ENCODE peak calls at places on chromosomes 6 and 20, in ten cellular contexts. T is coronary artery; Y is IMR-90; P is lower leg skin; K is HepG2; M is mammary epithelial cell; Q is iPS DF 6.9; U is H7; L is CD8-positive, alpha-beta memory T cell; Z is thoracic aorta. X is an unnamed sample.

GRCh38 chr6:167550936-167551633 is 226.2 kb downstream of the TTLL2 start:
- DNase-seq in T (peak), Y (no peak), P (peak), K (no peak), M (no peak), Q (no peak), U (peak), L (no peak), Z (peak), X (no peak)

GRCh38 chr20:56160956-56161355 is 87.6 kb upstream of the MC3R start:
- DNase-seq in T (no peak), Y (no peak), P (no peak), K (no peak), M (no peak), Q (no peak), U (no peak), L (no peak), Z (no peak), X (no peak)

GRCh38 chr6:36126553-36127458 is 3.5 kb upstream of the MAPK13 start:
- DNase-seq in T (no peak), Y (peak), P (no peak), K (peak), M (peak), Q (no peak), U (peak), L (no peak), Z (no peak), X (no peak)

GRCh38 chr6:135183532-135184440 is 2.7 kb downstream of the MYB start:
- DNase-seq in T (no peak), Y (peak), P (no peak), K (peak), M (peak), Q (peak), U (peak), L (peak), Z (no peak), X (peak)

GRCh38 chr6:7129360-7129759 is 21.6 kb downstream of the RREB1 start:
- DNase-seq in T (no peak), Y (no peak), P (no peak), K (no peak), M (no peak), Q (no peak), U (no peak), L (no peak), Z (no peak), X (no peak)

GRCh38 chr6:91299544-91300491 is 712.9 kb upstream of the MAP3K7 start:
- DNase-seq in T (no peak), Y (peak), P (no peak), K (no peak), M (no peak), Q (peak), U (peak), L (no peak), Z (no peak), X (no peak)

GRCh38 chr20:11776687-11777086 is 141.0 kb upstream of the BTBD3 start:
- DNase-seq in T (no peak), Y (peak), P (no peak), K (no peak), M (no peak), Q (no peak), U (no peak), L (no peak), Z (no peak), X (no peak)

GRCh38 chr6:154653853-154654252 is 79.4 kb upstream of the SCAF8 start:
- DNase-seq in T (no peak), Y (peak), P (peak), K (no peak), M (peak), Q (no peak), U (no peak), L (no peak), Z (peak), X (no peak)

GRCh38 chr6:35736293-35736894 is 438 bp upstream of the ARMC12 start:
- DNase-seq in T (peak), Y (peak), P (no peak), K (peak), M (peak), Q (no peak), U (peak), L (peak), Z (no peak), X (no peak)

GRCh38 chr6:12593720-12594540 is 122.6 kb upstream of the PHACTR1 start:
- DNase-seq in T (no peak), Y (no peak), P (no peak), K (peak), M (no peak), Q (no peak), U (no peak), L (no peak), Z (no peak), X (no peak)

GRCh38 chr6:114315841-114316595 is 26.8 kb downstream of the HS3ST5 start:
- DNase-seq in T (no peak), Y (no peak), P (no peak), K (no peak), M (no peak), Q (no peak), U (no peak), L (no peak), Z (no peak), X (no peak)

GRCh38 chr6:149846321-149846720 is 17.8 kb downstream of the LRP11 start:
- DNase-seq in T (no peak), Y (peak), P (no peak), K (no peak), M (peak), Q (no peak), U (no peak), L (no peak), Z (no peak), X (no peak)

GRCh38 chr6:30793521-30794194 is 49.3 kb upstream of the IER3 start:
- DNase-seq in T (no peak), Y (peak), P (no peak), K (peak), M (no peak), Q (no peak), U (no peak), L (no peak), Z (no peak), X (peak)

GRCh38 chr6:161011509-161012480 is 20.2 kb downstream of the MAP3K4 start:
- DNase-seq in T (no peak), Y (peak), P (no peak), K (no peak), M (no peak), Q (no peak), U (peak), L (no peak), Z (no peak), X (no peak)

GRCh38 chr6:7939186-7939863 is 28.7 kb upstream of the TXNDC5 start:
- DNase-seq in T (no peak), Y (no peak), P (no peak), K (no peak), M (no peak), Q (no peak), U (no peak), L (no peak), Z (no peak), X (peak)

GRCh38 chr6:40020166-40020565 is 85.9 kb upstream of the MOCS1 start:
- DNase-seq in T (no peak), Y (no peak), P (no peak), K (no peak), M (no peak), Q (no peak), U (no peak), L (no peak), Z (no peak), X (no peak)

GRCh38 chr6:113375950-113376846 is 480.9 kb upstream of the MARCKS start:
- DNase-seq in T (no peak), Y (peak), P (no peak), K (no peak), M (peak), Q (no peak), U (no peak), L (no peak), Z (no peak), X (no peak)

GRCh38 chr6:34056301-34056700 is 89.6 kb downstream of the GRM4 start:
- DNase-seq in T (no peak), Y (peak), P (peak), K (no peak), M (no peak), Q (no peak), U (peak), L (no peak), Z (no peak), X (peak)

GRCh38 chr20:5786930-5787826 is 37.0 kb downstream of the SHLD1 start:
- DNase-seq in T (no peak), Y (peak), P (no peak), K (no peak), M (peak), Q (no peak), U (no peak), L (no peak), Z (no peak), X (no peak)

GRCh38 chr6:14216931-14217684 is 99.5 kb downstream of the CD83 start:
- DNase-seq in T (no peak), Y (peak), P (no peak), K (no peak), M (no peak), Q (no peak), U (no peak), L (no peak), Z (no peak), X (no peak)

GRCh38 chr6:39923394-39923793 is 10.9 kb downstream of the MOCS1 start:
- DNase-seq in T (peak), Y (no peak), P (peak), K (no peak), M (peak), Q (no peak), U (peak), L (no peak), Z (peak), X (no peak)

GRCh38 chr6:56019973-56020372 is 144.6 kb upstream of the BMP5 start:
- DNase-seq in T (no peak), Y (peak), P (no peak), K (no peak), M (no peak), Q (no peak), U (no peak), L (no peak), Z (no peak), X (no peak)

GRCh38 chr6:11996751-11997150 is 15.4 kb upstream of the HIVEP1 start:
- DNase-seq in T (no peak), Y (no peak), P (no peak), K (no peak), M (no peak), Q (no peak), U (no peak), L (no peak), Z (no peak), X (no peak)

GRCh38 chr6:12890171-12890790 is 173.7 kb downstream of the PHACTR1 start:
- DNase-seq in T (no peak), Y (no peak), P (no peak), K (peak), M (no peak), Q (no peak), U (no peak), L (no peak), Z (no peak), X (no peak)

GRCh38 chr6:36874016-36874442 is 574 bp downstream of the PPIL1 start:
- DNase-seq in T (no peak), Y (peak), P (no peak), K (no peak), M (no peak), Q (no peak), U (no peak), L (no peak), Z (no peak), X (no peak)

GRCh38 chr20:4300921-4301320 is 285.6 kb upstream of the RNF24 start:
- DNase-seq in T (no peak), Y (no peak), P (no peak), K (no peak), M (no peak), Q (no peak), U (no peak), L (no peak), Z (no peak), X (no peak)

DNA sequence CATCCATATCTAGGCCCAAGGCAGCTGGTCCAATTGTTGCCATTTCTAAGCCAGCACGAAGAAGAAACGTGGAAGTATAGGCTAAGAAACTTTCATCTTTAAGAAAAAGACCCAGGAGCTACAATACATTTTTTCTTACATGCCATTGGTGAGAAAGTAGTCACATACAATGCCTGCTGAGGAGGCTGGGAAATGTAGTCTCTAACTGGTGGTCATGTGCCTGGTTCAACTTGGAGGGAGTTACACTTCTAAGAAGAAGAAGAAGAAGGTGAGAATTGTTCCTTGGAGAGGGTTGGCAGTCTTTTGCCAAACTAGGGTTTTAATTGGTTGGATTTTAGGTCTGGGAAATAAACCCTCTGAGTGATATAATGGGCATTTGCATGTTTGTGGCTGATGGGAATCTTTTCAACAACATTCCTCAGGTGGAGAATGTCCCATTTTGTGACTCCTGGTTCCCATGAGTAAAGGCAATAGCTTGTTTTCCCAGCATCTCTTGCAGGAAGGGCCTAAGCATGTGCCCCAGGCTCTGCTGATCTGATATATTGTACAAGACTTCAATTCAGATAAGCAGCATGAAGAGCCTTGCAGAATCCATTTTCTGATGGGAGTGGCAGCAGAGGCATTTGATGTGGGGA is 47.0 kb upstream of the PREP start:
- DNase-seq in T (no peak), Y (peak), P (no peak), K (no peak), M (no peak), Q (no peak), U (no peak), L (no peak), Z (no peak), X (no peak)
- H3K4me3 ChIP-seq in T (no peak), Y (no peak), P (no peak), K (no peak), M (no peak), Q (no peak), U (no peak), L (no peak), Z (no peak), X (no peak)

GRCh38 chr20:17541596-17541995 is 10.4 kb upstream of the BFSP1 start:
- DNase-seq in T (no peak), Y (no peak), P (no peak), K (no peak), M (no peak), Q (no peak), U (no peak), L (no peak), Z (no peak), X (no peak)

GRCh38 chr20:17543531-17543961 is 12.4 kb upstream of the BFSP1 start:
- DNase-seq in T (no peak), Y (peak), P (no peak), K (no peak), M (peak), Q (no peak), U (no peak), L (no peak), Z (no peak), X (no peak)

GRCh38 chr20:17542993-17543412 is 11.8 kb upstream of the BFSP1 start:
- DNase-seq in T (no peak), Y (peak), P (no peak), K (no peak), M (peak), Q (no peak), U (no peak), L (no peak), Z (no peak), X (no peak)

GRCh38 chr20:17541996-17542395 is 10.8 kb upstream of the BFSP1 start:
- DNase-seq in T (no peak), Y (peak), P (no peak), K (no peak), M (peak), Q (no peak), U (no peak), L (no peak), Z (no peak), X (no peak)

DNA sequence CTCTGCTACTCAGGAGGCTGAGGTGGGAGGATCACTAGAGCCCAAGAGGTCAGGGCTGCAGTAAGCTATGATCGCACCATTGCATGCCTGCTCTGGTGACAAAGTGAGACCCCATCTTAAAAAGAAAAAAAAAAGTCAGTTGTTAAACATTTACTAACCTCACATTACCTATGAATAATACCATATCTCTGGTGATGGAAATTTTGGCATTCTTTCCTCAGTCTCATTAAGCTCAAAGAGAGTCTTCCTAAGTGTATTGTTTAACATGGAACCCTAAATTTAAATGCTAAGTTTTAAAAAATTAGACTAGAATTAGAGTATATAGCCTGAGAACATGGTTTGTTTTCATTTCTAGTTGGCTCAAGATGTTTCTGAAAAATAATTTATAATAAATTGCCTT is 11.3 kb upstream of the BFSP1 start:
- DNase-seq in T (no peak), Y (no peak), P (no peak), K (no peak), M (no peak), Q (no peak), U (no peak), L (no peak), Z (no peak), X (no peak)
- H3K4me3 ChIP-seq in T (peak), Y (no peak), P (no peak), K (no peak), M (no peak), Q (no peak), U (no peak), L (no peak), Z (peak), X (no peak)

GRCh38 chr6:28765978-28766351 is 157.8 kb downstream of the TRIM27 start:
- DNase-seq in T (no peak), Y (no peak), P (no peak), K (no peak), M (no peak), Q (no peak), U (no peak), L (no peak), Z (no peak), X (no peak)

GRCh38 chr6:28767133-28767532 is 156.7 kb downstream of the TRIM27 start:
- DNase-seq in T (no peak), Y (no peak), P (no peak), K (no peak), M (no peak), Q (no peak), U (no peak), L (no peak), Z (no peak), X (no peak)

GRCh38 chr6:28767691-28768090 is 156.1 kb downstream of the TRIM27 start:
- DNase-seq in T (no peak), Y (no peak), P (no peak), K (no peak), M (no peak), Q (no peak), U (no peak), L (no peak), Z (no peak), X (no peak)

GRCh38 chr6:28764761-28765282 is 159.0 kb downstream of the TRIM27 start:
- DNase-seq in T (no peak), Y (no peak), P (no peak), K (no peak), M (no peak), Q (no peak), U (no peak), L (no peak), Z (no peak), X (no peak)

GRCh38 chr6:28766426-28766825 is 157.4 kb downstream of the TRIM27 start:
- DNase-seq in T (no peak), Y (no peak), P (no peak), K (no peak), M (no peak), Q (no peak), U (no peak), L (no peak), Z (no peak), X (no peak)
- H3K4me3 ChIP-seq in T (no peak), Y (no peak), P (no peak), K (no peak), M (no peak), Q (no peak), U (no peak), L (no peak), Z (no peak), X (no peak)

GRCh38 chr6:131764350-131764749 is 43.5 kb upstream of the ENPP1 start:
- DNase-seq in T (no peak), Y (peak), P (no peak), K (peak), M (no peak), Q (no peak), U (no peak), L (no peak), Z (no peak), X (no peak)
- H3K4me3 ChIP-seq in T (no peak), Y (no peak), P (no peak), K (no peak), M (no peak), Q (no peak), U (no peak), L (no peak), Z (no peak), X (no peak)

GRCh38 chr6:73451166-73452106 is 661 bp downstream of the CGAS start:
- DNase-seq in T (peak), Y (peak), P (no peak), K (no peak), M (no peak), Q (no peak), U (peak), L (peak), Z (no peak), X (peak)
- H3K4me3 ChIP-seq in T (peak), Y (peak), P (peak), K (no peak), M (peak), Q (peak), U (peak), L (peak), Z (peak), X (peak)

GRCh38 chr6:47309326-47310130 is at the start of gene TNFRSF21:
- DNase-seq in T (peak), Y (peak), P (peak), K (peak), M (peak), Q (peak), U (peak), L (peak), Z (peak), X (peak)

GRCh38 chr6:47310131-47310480 is 401 bp upstream of the TNFRSF21 start:
- DNase-seq in T (no peak), Y (no peak), P (no peak), K (no peak), M (no peak), Q (no peak), U (no peak), L (no peak), Z (no peak), X (no peak)

GRCh38 chr6:47307362-47308222 is 2.1 kb downstream of the TNFRSF21 start:
- DNase-seq in T (no peak), Y (no peak), P (no peak), K (no peak), M (no peak), Q (no peak), U (no peak), L (no peak), Z (no peak), X (no peak)

GRCh38 chr6:47308223-47308567 is 1.5 kb downstream of the TNFRSF21 start:
- DNase-seq in T (no peak), Y (no peak), P (no peak), K (no peak), M (no peak), Q (no peak), U (peak), L (no peak), Z (no peak), X (no peak)

GRCh38 chr6:47308674-47309325 is 905 bp downstream of the TNFRSF21 start:
- DNase-seq in T (no peak), Y (peak), P (no peak), K (no peak), M (peak), Q (no peak), U (peak), L (no peak), Z (no peak), X (peak)
- H3K4me3 ChIP-seq in T (peak), Y (peak), P (peak), K (peak), M (peak), Q (peak), U (peak), L (no peak), Z (peak), X (peak)

X was measured in GM06990.